ENCODE peak calls at places on chromosomes 1 and 21, in ten cellular contexts. A is CD8-positive, alpha-beta T cell; F is PC-9; M is right lobe of liver; B is uterus; L is upper lobe of right lung; I is OCI-LY7; G is brain microvascular endothelial cell; R is colonic mucosa; U is stomach. D is an unnamed sample. For H3K36me3, the result is how much of the 10 kb centered on the place peaks cover.

GRCh38 chr21:46180778-46181391 is 3.4 kb downstream of the SPATC1L start:
- DNase-seq in I (no peak), M (no peak), R (no peak), L (no peak), F (no peak), A (no peak), U (no peak), G (no peak), B (no peak), D (no peak)

GRCh38 chr1:16727190-16728111 is 12.9 kb upstream of the RNU1-4 start:
- DNase-seq in B (peak), G (peak), I (peak), R (peak), A (peak), U (peak), L (peak), F (peak), M (no peak), D (no peak)

GRCh38 chr1:176177764-176178163 is 29.3 kb downstream of the COP1 start:
- DNase-seq in R (no peak), B (no peak), A (no peak), F (no peak), L (no peak), G (no peak), M (no peak), U (no peak), I (peak), D (no peak)

GRCh38 chr1:67726224-67726623 is 41.2 kb downstream of the GADD45A start:
- DNase-seq in R (no peak), M (no peak), A (no peak), U (no peak), G (peak), L (no peak), I (no peak), F (no peak), B (no peak), D (no peak)

GRCh38 chr21:39144191-39144590 is 39.1 kb downstream of the PSMG1 start:
- DNase-seq in M (no peak), F (no peak), A (no peak), R (no peak), B (no peak), L (no peak), I (peak), G (no peak), U (no peak), D (no peak)

GRCh38 chr1:41516168-41516961 is 31.9 kb upstream of the EDN2 start:
- DNase-seq in B (peak), U (peak), M (peak), R (peak), I (peak), L (peak), G (peak), A (peak), F (peak), D (no peak)

GRCh38 chr1:234538930-234539649 is 60.1 kb upstream of the TARBP1 start:
- DNase-seq in F (no peak), U (no peak), G (no peak), M (no peak), L (no peak), A (no peak), B (no peak), R (no peak), I (no peak), D (no peak)

GRCh38 chr1:119885903-119886783 is 10.2 kb downstream of the ADAM30 start:
- DNase-seq in I (peak), R (peak), M (peak), U (peak), G (peak), A (peak), L (peak), F (peak), B (peak), D (peak)

GRCh38 chr1:87045757-87046422 is 131.5 kb downstream of the HS2ST1 start:
- DNase-seq in R (no peak), F (no peak), L (no peak), M (no peak), B (no peak), U (no peak), I (peak), A (peak), G (peak), D (peak)

GRCh38 chr1:159945483-159946241 is at the start of gene IGSF9:
- DNase-seq in R (peak), I (peak), B (peak), U (peak), L (peak), A (peak), M (peak), F (peak), G (peak), D (peak)

GRCh38 chr1:167477962-167478361 is 40.4 kb downstream of the CD247 start:
- DNase-seq in M (no peak), U (no peak), I (no peak), F (no peak), A (no peak), L (peak), R (no peak), B (no peak), G (no peak), D (no peak)

GRCh38 chr1:228960705-228961104 is 225.4 kb downstream of the RHOU start:
- DNase-seq in M (no peak), I (no peak), G (no peak), R (no peak), A (no peak), B (no peak), U (no peak), L (no peak), F (no peak), D (no peak)

GRCh38 chr1:61680500-61680899 is 44.4 kb downstream of the TM2D1 start:
- DNase-seq in L (no peak), U (no peak), B (no peak), I (no peak), R (no peak), A (no peak), F (no peak), M (no peak), G (no peak), D (no peak)

GRCh38 chr1:45250544-45250943 is 44.1 kb upstream of the ZSWIM5 start:
- DNase-seq in F (no peak), I (no peak), M (no peak), R (no peak), G (no peak), U (no peak), A (no peak), B (no peak), L (no peak), D (no peak)

GRCh38 chr21:45939521-45940045 is 42.0 kb upstream of the COL6A1 start:
- DNase-seq in L (no peak), R (no peak), U (no peak), B (no peak), G (no peak), F (no peak), M (no peak), A (no peak), I (no peak), D (no peak)

GRCh38 chr21:45151484-45152115 is 77.2 kb downstream of the ADARB1 start:
- DNase-seq in M (no peak), A (no peak), B (no peak), G (no peak), I (peak), U (no peak), L (no peak), F (no peak), R (peak), D (no peak)

GRCh38 chr1:43296207-43296606 is 4.6 kb upstream of the TIE1 start:
- DNase-seq in I (no peak), G (no peak), M (no peak), F (no peak), A (no peak), L (no peak), B (no peak), U (no peak), R (no peak), D (no peak)

GRCh38 chr1:10046356-10047085 is 13.8 kb downstream of the UBE4B start:
- DNase-seq in I (no peak), L (no peak), U (no peak), M (no peak), F (no peak), A (no peak), G (no peak), B (no peak), R (no peak), D (no peak)

GRCh38 chr1:43747736-43748135 is 40.4 kb downstream of the ST3GAL3 start:
- DNase-seq in U (no peak), F (no peak), R (no peak), G (no peak), B (no peak), M (no peak), I (no peak), L (no peak), A (no peak), D (no peak)

GRCh38 chr1:26726784-26727183 is 31.0 kb downstream of the ARID1A start:
- DNase-seq in M (no peak), F (peak), G (no peak), U (no peak), B (no peak), L (no peak), A (no peak), I (no peak), R (no peak), D (no peak)
- H3K36me3 ChIP-seq in M (under half), F (under half), G (under half), U (under half), B (under half), L (under half), A (under half), I (half or more), R (under half), D (under half)

DNA sequence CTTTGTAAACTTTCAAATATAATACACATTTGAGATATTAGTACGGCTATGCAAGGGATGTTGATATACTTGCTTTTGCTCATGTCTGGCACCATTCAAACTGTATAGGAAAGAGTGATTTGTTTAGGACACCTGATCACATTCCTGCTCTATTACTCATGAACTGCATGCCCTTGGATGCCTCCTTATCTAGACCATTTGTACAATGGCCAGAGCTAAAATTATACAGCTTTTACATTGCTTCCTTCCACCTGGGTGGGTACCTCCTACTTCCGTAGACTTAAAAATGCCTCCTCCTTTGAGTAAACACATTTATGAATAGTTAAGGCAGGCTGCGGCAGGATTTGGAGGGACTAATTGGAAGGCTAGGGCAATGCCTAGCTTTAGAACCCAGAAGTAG is 85.4 kb upstream of the PBX1 start:
- DNase-seq in G (no peak), U (no peak), L (no peak), R (no peak), B (no peak), M (no peak), A (no peak), F (peak), I (no peak), D (no peak)
- H3K27ac ChIP-seq in G (no peak), U (no peak), L (no peak), R (no peak), B (no peak), M (no peak), A (no peak), F (no peak), I (no peak), D (no peak)

GRCh38 chr1:6962390-6962955 is 177.2 kb downstream of the CAMTA1 start:
- DNase-seq in R (peak), U (peak), A (peak), F (no peak), M (peak), B (peak), I (peak), L (no peak), G (no peak), D (no peak)

GRCh38 chr1:6961289-6961688 is 176.0 kb downstream of the CAMTA1 start:
- DNase-seq in G (no peak), A (no peak), R (no peak), M (no peak), F (no peak), I (no peak), L (no peak), B (no peak), U (no peak), D (no peak)

GRCh38 chr1:6960291-6960758 is 175.1 kb downstream of the CAMTA1 start:
- DNase-seq in B (peak), U (no peak), I (no peak), F (peak), G (no peak), L (no peak), A (no peak), R (no peak), M (peak), D (no peak)

GRCh38 chr1:6962956-6963915 is 178.0 kb downstream of the CAMTA1 start:
- DNase-seq in L (no peak), U (peak), A (peak), G (no peak), F (no peak), B (peak), R (peak), M (no peak), I (peak), D (no peak)

GRCh38 chr1:6961905-6962304 is 176.7 kb downstream of the CAMTA1 start:
- DNase-seq in A (no peak), L (no peak), F (no peak), I (no peak), M (no peak), U (no peak), G (no peak), B (no peak), R (no peak), D (no peak)
- H3K4me3 ChIP-seq in A (peak), L (no peak), F (no peak), I (peak), M (peak), U (peak), G (no peak), B (no peak), R (peak), D (no peak)

GRCh38 chr1:11302366-11302765 is 29.4 kb downstream of the UBIAD1 start:
- DNase-seq in F (no peak), G (no peak), R (no peak), B (no peak), U (no peak), A (no peak), M (no peak), I (no peak), L (no peak), D (no peak)

GRCh38 chr1:11301593-11301992 is 28.6 kb downstream of the UBIAD1 start:
- DNase-seq in G (no peak), M (no peak), L (no peak), A (no peak), B (no peak), R (no peak), U (no peak), F (no peak), I (no peak), D (no peak)

GRCh38 chr1:11295905-11296304 is 22.9 kb downstream of the UBIAD1 start:
- DNase-seq in I (no peak), L (no peak), M (no peak), G (no peak), A (no peak), R (no peak), B (no peak), F (no peak), U (no peak), D (peak)

GRCh38 chr1:11298390-11299224 is 25.6 kb downstream of the UBIAD1 start:
- DNase-seq in L (no peak), I (no peak), M (no peak), U (no peak), A (no peak), R (no peak), G (no peak), B (no peak), F (no peak), D (no peak)

DNA sequence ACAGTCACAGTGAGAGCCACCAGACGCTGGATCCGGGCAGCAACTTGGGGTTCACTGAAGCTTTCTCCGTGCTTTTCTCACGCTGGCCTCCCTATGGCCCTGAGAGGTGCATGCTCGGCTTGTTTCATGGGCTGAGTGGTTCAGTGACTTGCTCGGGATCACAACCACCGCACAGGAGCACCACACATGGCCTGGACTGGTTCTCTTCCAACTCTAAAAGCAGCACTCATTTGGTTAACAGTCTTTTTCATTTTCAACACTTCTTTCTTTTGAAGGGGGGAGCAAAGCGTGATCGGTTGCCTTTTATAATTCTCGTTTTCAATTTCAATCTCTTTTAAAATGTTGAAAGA is 26.2 kb downstream of the UBIAD1 start:
- DNase-seq in F (no peak), M (no peak), A (no peak), L (no peak), G (no peak), U (no peak), R (no peak), I (no peak), B (no peak), D (no peak)
- H3K36me3 ChIP-seq in F (under half), M (under half), A (under half), L (under half), G (under half), U (under half), R (under half), I (under half), B (under half), D (under half)

DNA sequence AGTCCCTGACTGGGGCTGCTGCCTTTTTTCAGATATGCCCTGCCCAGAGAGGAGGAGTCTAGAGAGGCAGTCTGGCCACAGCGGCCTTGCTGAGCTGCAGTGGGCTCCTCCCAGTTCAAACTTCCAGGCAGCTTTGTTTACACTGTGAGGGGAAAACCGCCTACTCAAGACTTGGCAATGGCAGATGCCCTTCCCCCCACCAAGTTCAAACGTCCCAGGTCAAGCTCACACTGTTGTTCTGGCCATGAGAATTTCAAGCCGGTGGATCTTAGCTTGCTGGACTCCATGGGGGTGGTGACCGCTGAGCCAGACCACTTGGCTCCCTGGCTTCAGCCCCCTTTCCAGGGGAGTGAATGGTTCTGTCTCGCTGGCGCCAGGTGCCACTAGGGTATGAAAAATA is 18.3 kb upstream of the C1orf53 start:
- DNase-seq in G (no peak), R (peak), A (no peak), I (no peak), L (no peak), M (peak), B (no peak), U (peak), F (no peak), D (no peak)
- H3K27ac ChIP-seq in G (no peak), R (no peak), A (no peak), I (no peak), L (no peak), M (no peak), B (no peak), U (no peak), F (no peak), D (no peak)

GRCh38 chr1:31583082-31583994 is 7.0 kb downstream of the TINAGL1 start:
- DNase-seq in I (no peak), U (no peak), R (no peak), B (peak), M (no peak), G (no peak), F (no peak), L (peak), A (no peak), D (no peak)

GRCh38 chr1:31585736-31586365 is 9.5 kb downstream of the TINAGL1 start:
- DNase-seq in A (no peak), L (no peak), F (no peak), U (no peak), I (no peak), G (no peak), M (no peak), B (no peak), R (no peak), D (no peak)

GRCh38 chr1:31581821-31582810 is 5.8 kb downstream of the TINAGL1 start:
- DNase-seq in U (no peak), L (peak), R (no peak), F (peak), M (no peak), I (no peak), G (no peak), A (no peak), B (no peak), D (no peak)

GRCh38 chr1:31584869-31585735 is 8.8 kb downstream of the TINAGL1 start:
- DNase-seq in I (no peak), B (no peak), F (no peak), M (no peak), G (no peak), L (peak), U (no peak), R (no peak), A (no peak), D (no peak)

DNA sequence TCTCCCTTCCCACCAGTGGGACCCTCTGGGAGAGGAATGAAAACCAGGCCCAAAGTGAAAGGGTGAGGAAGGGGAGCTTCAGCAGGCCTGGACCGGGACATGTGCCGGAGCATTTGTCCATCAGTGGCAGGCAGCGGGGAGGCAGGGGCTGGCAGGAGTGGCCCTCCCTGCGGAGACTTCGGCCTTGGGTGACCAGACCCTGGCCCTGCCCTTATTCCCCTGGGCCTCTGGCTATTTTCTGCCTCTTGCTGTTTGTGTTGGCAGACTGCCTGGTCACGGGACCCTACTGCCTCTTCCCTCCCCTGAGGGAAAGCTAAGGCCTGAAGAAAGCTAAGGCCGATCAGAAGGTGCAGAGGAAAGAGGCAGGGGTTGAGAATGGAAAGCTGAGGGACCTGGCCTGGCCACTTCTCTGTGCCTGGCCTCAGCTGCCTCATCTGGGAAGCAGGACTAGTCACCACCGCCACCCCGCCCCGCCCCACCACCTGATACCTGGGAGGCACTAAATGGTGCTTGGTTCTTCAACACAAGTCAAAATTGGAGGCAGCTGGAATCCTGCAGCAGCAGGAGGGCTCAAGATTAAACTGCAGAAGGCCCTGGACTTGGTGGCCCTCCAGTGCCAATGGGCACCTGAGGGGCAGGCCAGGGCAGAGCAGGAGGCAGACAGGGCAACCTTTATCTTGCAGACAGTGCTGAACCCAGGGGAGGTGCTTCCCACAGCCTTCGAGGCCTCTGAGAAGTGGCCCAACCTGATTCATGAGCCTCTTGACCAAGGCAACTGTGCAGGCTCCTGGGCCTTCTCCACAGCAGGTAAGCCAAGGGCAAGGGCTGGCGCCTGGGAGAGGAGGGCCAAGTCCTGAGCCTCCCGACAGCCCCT is 7.9 kb downstream of the TINAGL1 start:
- DNase-seq in I (no peak), F (peak), A (no peak), B (peak), M (peak), R (peak), G (peak), L (peak), U (peak), D (no peak)
- H3K4me3 ChIP-seq in I (no peak), F (peak), A (no peak), B (no peak), M (no peak), R (no peak), G (no peak), L (no peak), U (no peak), D (no peak)

DNA sequence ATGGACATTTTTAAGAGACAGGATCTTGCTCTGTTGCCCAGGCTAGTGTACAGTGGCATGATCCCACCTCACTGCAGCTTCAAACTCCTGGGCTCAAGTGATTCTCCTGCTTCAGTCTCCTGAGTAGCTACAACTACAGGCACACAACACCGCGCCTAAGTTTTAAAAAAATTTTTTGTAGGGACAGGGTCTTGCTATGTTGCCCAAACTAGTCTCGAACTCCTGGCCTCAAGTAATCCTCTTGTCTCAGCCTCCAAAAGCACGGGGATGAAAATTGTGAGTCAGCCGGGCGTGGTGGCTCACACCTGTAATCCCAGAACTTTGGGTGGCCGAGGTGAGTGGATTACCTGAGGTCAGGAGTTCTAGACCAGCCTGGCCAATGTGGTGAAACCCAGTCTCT is 20.4 kb downstream of the MYSM1 start:
- DNase-seq in M (no peak), F (no peak), G (no peak), L (no peak), R (no peak), U (no peak), I (no peak), B (no peak), A (no peak), D (no peak)
- H3K36me3 ChIP-seq in M (under half), F (under half), G (under half), L (half or more), R (under half), U (under half), I (half or more), B (under half), A (under half), D (under half)

D was measured in CD8-positive, alpha-beta memory T cell.